ENCODE peak calls at places on chromosomes 6 and 20, in four cellular contexts. X, K, I and S are unnamed samples.

GRCh38 chr20:32010096-32010495 is at the start of gene CCM2L:
- DNase-seq in K (no peak), I (no peak), X (no peak), S (no peak)

GRCh38 chr6:156700440-156701057 is 76.6 kb upstream of the ARID1B start:
- DNase-seq in K (no peak), X (no peak), I (no peak), S (no peak)

GRCh38 chr6:130906736-130907381 is 79.7 kb downstream of the SMLR1 start:
- DNase-seq in I (peak; percentile 38), X (no peak), K (no peak), S (no peak)

GRCh38 chr6:165961236-165961751 is 206.4 kb downstream of the TBXT start:
- DNase-seq in X (no peak), I (no peak), K (no peak), S (no peak)

GRCh38 chr6:63856271-63856670 is 220.7 kb downstream of the PHF3 start:
- DNase-seq in I (no peak), X (no peak), K (no peak), S (peak; percentile 43)

GRCh38 chr6:9404351-9405146 is 969.2 kb upstream of the SLC35B3 start:
- DNase-seq in X (no peak), K (no peak), I (no peak), S (no peak)

GRCh38 chr6:93036835-93037234 is 382.5 kb downstream of the EPHA7 start:
- DNase-seq in X (no peak), K (no peak), I (no peak), S (peak; percentile 50)

GRCh38 chr6:2658788-2659187 is 91.9 kb downstream of the MYLK4 start:
- DNase-seq in K (no peak), X (peak; percentile 44), I (no peak), S (no peak)

GRCh38 chr6:108115598-108116058 is 41.1 kb upstream of the OSTM1 start:
- DNase-seq in X (peak; percentile 64), I (no peak), K (peak; percentile 77), S (peak; percentile 39)

GRCh38 chr6:121678245-121678644 is 242.8 kb downstream of the GJA1 start:
- DNase-seq in X (no peak), K (no peak), I (no peak), S (no peak)

GRCh38 chr20:1895674-1896496 is 678 bp downstream of the SIRPA start:
- DNase-seq in K (no peak), I (no peak), X (no peak), S (peak; percentile 33)

GRCh38 chr20:61724376-61724775 is 341.3 kb downstream of the TAF4 start:
- DNase-seq in X (no peak), K (no peak), I (no peak), S (peak; percentile 23)

GRCh38 chr20:7855545-7855944 is 84.7 kb downstream of the HAO1 start:
- DNase-seq in K (no peak), X (no peak), I (no peak), S (no peak)